ENCODE peak calls at places on chromosomes 6 and 20, in ten cellular contexts. K is A549, Z is nucleus accumbens, I is right atrium auricular region, E is GF-D8, N is Ammon's horn, T is NCI-H1417, H is left ventricle myocardium inferior, U is activated gamma-delta T cell treated with Interleukin-2 at 50 U/mL for 16 hours, X is astrocyte of the spinal cord. S is an unnamed sample.

GRCh38 chr6:21595265-21595950 is 1.9 kb downstream of the SOX4 start:
- DNase-seq in K (no peak), U (peak; percentile 23), Z (peak; percentile 4), T (no peak), N (peak; percentile 4), E (no peak), X (peak; percentile 35), H (peak; percentile 29), I (no peak), S (no peak)

GRCh38 chr20:57680934-57681914 is 28.6 kb downstream of the PMEPA1 start:
- DNase-seq in K (no peak), H (no peak), N (no peak), X (no peak), T (no peak), U (peak; percentile 35), I (no peak), E (no peak), Z (no peak), S (no peak)

GRCh38 chr6:113361014-113361645 is 496.0 kb upstream of the MARCKS start:
- DNase-seq in H (no peak), X (peak; percentile 94), Z (no peak), U (no peak), K (no peak), E (no peak), T (peak; percentile 27), N (no peak), I (no peak), S (no peak)

GRCh38 chr6:136889271-136890193 is 32.6 kb upstream of the SLC35D3 start:
- DNase-seq in I (no peak), E (peak; percentile 32), Z (no peak), U (no peak), T (no peak), X (no peak), H (no peak), K (no peak), N (no peak), S (no peak)

GRCh38 chr6:87670707-87671106 is 31.3 kb downstream of the AKIRIN2 start:
- DNase-seq in U (no peak), N (no peak), I (no peak), Z (no peak), X (no peak), K (no peak), T (no peak), E (no peak), H (no peak), S (no peak)

GRCh38 chr6:101391772-101392560 is 1.5 kb upstream of the GRIK2 start:
- DNase-seq in E (no peak), K (no peak), Z (no peak), U (no peak), H (no peak), T (peak; percentile 38), I (no peak), X (no peak), N (no peak), S (no peak)

GRCh38 chr6:45625191-45625664 is 247.5 kb upstream of the SUPT3H start:
- DNase-seq in E (no peak), U (no peak), I (no peak), X (peak; percentile 83), K (no peak), N (no peak), Z (no peak), H (no peak), T (no peak), S (no peak)

GRCh38 chr6:155829646-155830045 is 374.0 kb upstream of the NOX3 start:
- DNase-seq in I (no peak), N (no peak), K (no peak), E (no peak), U (no peak), T (no peak), X (no peak), H (no peak), Z (no peak), S (no peak)

GRCh38 chr20:7195704-7196103 is 428.2 kb downstream of the BMP2 start:
- DNase-seq in K (no peak), H (no peak), T (no peak), E (no peak), I (no peak), U (no peak), X (peak; percentile 99), Z (no peak), N (peak; percentile 3), S (no peak)

GRCh38 chr6:167134448-167135328 is 11.8 kb downstream of the CCR6 start:
- DNase-seq in N (no peak), I (no peak), U (no peak), X (no peak), H (no peak), Z (no peak), K (no peak), E (no peak), T (no peak), S (no peak)

GRCh38 chr20:34871320-34871926 is 1.2 kb downstream of the GGT7 start:
- DNase-seq in E (no peak), N (peak; percentile 73), U (no peak), Z (no peak), K (no peak), T (no peak), X (no peak), I (no peak), H (no peak), S (no peak)

GRCh38 chr20:32680544-32681174 is 6.9 kb upstream of the C20orf203 start:
- DNase-seq in H (no peak), Z (no peak), I (no peak), N (no peak), T (no peak), E (no peak), X (no peak), U (no peak), K (no peak), S (no peak)

GRCh38 chr20:18524646-18525045 is 16.9 kb downstream of the SEC23B start:
- DNase-seq in X (peak; percentile 24), H (no peak), K (no peak), E (no peak), T (no peak), N (no peak), Z (no peak), U (no peak), I (no peak), S (no peak)

GRCh38 chr6:150741633-150742200 is 123.8 kb upstream of the MTHFD1L start:
- DNase-seq in T (peak; percentile 16), E (no peak), N (no peak), U (no peak), X (no peak), Z (no peak), H (no peak), I (no peak), K (no peak), S (no peak)

GRCh38 chr6:133262804-133263203 is 21.6 kb downstream of the EYA4 start:
- DNase-seq in I (no peak), E (no peak), K (no peak), Z (no peak), U (no peak), H (peak; percentile 46), X (no peak), N (no peak), T (no peak), S (no peak)

GRCh38 chr20:63692436-63693078 is 3.9 kb upstream of the TNFRSF6B start:
- DNase-seq in H (no peak), K (no peak), N (no peak), X (no peak), T (no peak), I (no peak), U (no peak), E (no peak), Z (no peak), S (no peak)

GRCh38 chr6:69894578-69895347 is 28.4 kb downstream of the COL19A1 start:
- DNase-seq in N (no peak), Z (no peak), I (no peak), K (no peak), X (peak; percentile 50), U (no peak), H (no peak), E (peak; percentile 39), T (no peak), S (no peak)

GRCh38 chr6:4253604-4254211 is 118.3 kb upstream of the ECI2 start:
- DNase-seq in K (peak; percentile 18), H (no peak), X (peak; percentile 81), Z (no peak), U (no peak), I (no peak), N (peak; percentile 9), E (no peak), T (peak; percentile 14), S (no peak)

GRCh38 chr6:109313139-109313538 is 69.1 kb downstream of the CD164 start:
- DNase-seq in X (no peak), T (no peak), E (no peak), I (no peak), Z (no peak), U (no peak), K (no peak), H (no peak), N (no peak), S (no peak)

S was measured in stimulated activated CD8-positive, alpha-beta memory T cell treated with anti-CD3 and anti-CD28 coated beads, Interleukin-2, amount 100 ng/mL, for 48 hours.